ENCODE peak calls at places on chromosome 2, in six cellular contexts. One of them, this sample, is unnamed.

GRCh38 chr2:13046557-13047165 is 329.9 kb downstream of the TRIB2 start:
- DNase-seq in T-helper 1 cell: no peak
- DNase-seq in T-cell: no peak
- DNase-seq in NB4: peak
- DNase-seq in fibroblast of the conjunctiva: peak
- DNase-seq in lung: no peak
- DNase-seq in this sample: no peak

GRCh38 chr2:226213717-226214116 is 585.9 kb downstream of the IRS1 start:
- DNase-seq in T-helper 1 cell: no peak
- DNase-seq in T-cell: no peak
- DNase-seq in NB4: no peak
- DNase-seq in fibroblast of the conjunctiva: peak
- DNase-seq in lung: no peak
- DNase-seq in this sample: no peak

GRCh38 chr2:160700006-160700405 is 206.4 kb upstream of the RBMS1 start:
- DNase-seq in T-helper 1 cell: no peak
- DNase-seq in T-cell: no peak
- DNase-seq in NB4: no peak
- DNase-seq in fibroblast of the conjunctiva: no peak
- DNase-seq in lung: no peak
- DNase-seq in this sample: no peak

GRCh38 chr2:145380436-145381017 is 860.6 kb upstream of the ZEB2 start:
- DNase-seq in T-helper 1 cell: no peak
- DNase-seq in T-cell: no peak
- DNase-seq in NB4: no peak
- DNase-seq in fibroblast of the conjunctiva: peak
- DNase-seq in lung: no peak
- DNase-seq in this sample: no peak

GRCh38 chr2:233414777-233415570 is 60.7 kb downstream of the DGKD start:
- DNase-seq in T-helper 1 cell: no peak
- DNase-seq in T-cell: no peak
- DNase-seq in NB4: no peak
- DNase-seq in fibroblast of the conjunctiva: no peak
- DNase-seq in lung: peak
- DNase-seq in this sample: no peak

GRCh38 chr2:175195012-175195411 is 13.5 kb upstream of the ATP5MC3 start:
- DNase-seq in T-helper 1 cell: no peak
- DNase-seq in T-cell: no peak
- DNase-seq in NB4: no peak
- DNase-seq in fibroblast of the conjunctiva: no peak
- DNase-seq in lung: no peak
- DNase-seq in this sample: no peak

GRCh38 chr2:120984452-120985173 is 248.9 kb downstream of the GLI2 start:
- DNase-seq in T-helper 1 cell: no peak
- DNase-seq in T-cell: no peak
- DNase-seq in NB4: no peak
- DNase-seq in fibroblast of the conjunctiva: no peak
- DNase-seq in lung: no peak
- DNase-seq in this sample: no peak

GRCh38 chr2:21854938-21855337 is 731.2 kb downstream of the TDRD15 start:
- DNase-seq in T-helper 1 cell: no peak
- DNase-seq in T-cell: no peak
- DNase-seq in NB4: no peak
- DNase-seq in fibroblast of the conjunctiva: no peak
- DNase-seq in lung: no peak
- DNase-seq in this sample: no peak

GRCh38 chr2:101026253-101026701 is 24.2 kb downstream of the RPL31 start:
- DNase-seq in T-helper 1 cell: no peak
- DNase-seq in T-cell: no peak
- DNase-seq in NB4: no peak
- DNase-seq in fibroblast of the conjunctiva: no peak
- DNase-seq in lung: no peak
- DNase-seq in this sample: no peak

GRCh38 chr2:180739070-180739469 is 241.3 kb upstream of the UBE2E3 start:
- DNase-seq in T-helper 1 cell: no peak
- DNase-seq in T-cell: no peak
- DNase-seq in NB4: no peak
- DNase-seq in fibroblast of the conjunctiva: no peak
- DNase-seq in lung: no peak
- DNase-seq in this sample: no peak

GRCh38 chr2:163570391-163570790 is 165.4 kb downstream of the FIGN start:
- DNase-seq in T-helper 1 cell: no peak
- DNase-seq in T-cell: no peak
- DNase-seq in NB4: no peak
- DNase-seq in fibroblast of the conjunctiva: no peak
- DNase-seq in lung: no peak
- DNase-seq in this sample: no peak